ENCODE peak calls at places on chromosomes 12 and 14, in seven cellular contexts. One of them, this sample, is unnamed.

GRCh38 chr12:105978686-105979085 is 160.1 kb downstream of the NUAK1 start:
- DNase-seq in SK-N-SH: no peak
- DNase-seq in Panc1: no peak
- DNase-seq in breast epithelium: no peak
- DNase-seq in OCI-LY7: no peak
- DNase-seq in activated B cell treated with CpG ODN at 0.5 μM for 24 hours: no peak
- DNase-seq in uterus: no peak
- DNase-seq in this sample: no peak

GRCh38 chr12:71865166-71865713 is 25.7 kb downstream of the TBC1D15 start:
- DNase-seq in activated B cell treated with CpG ODN at 0.5 μM for 24 hours: no peak
- DNase-seq in uterus: no peak
- DNase-seq in OCI-LY7: no peak
- DNase-seq in Panc1: no peak
- DNase-seq in SK-N-SH: no peak
- DNase-seq in breast epithelium: no peak
- DNase-seq in this sample: no peak

GRCh38 chr14:94665544-94665943 is 53.4 kb downstream of the SERPINA3 start:
- DNase-seq in breast epithelium: no peak
- DNase-seq in SK-N-SH: no peak
- DNase-seq in uterus: no peak
- DNase-seq in OCI-LY7: no peak
- DNase-seq in activated B cell treated with CpG ODN at 0.5 μM for 24 hours: no peak
- DNase-seq in Panc1: no peak
- DNase-seq in this sample: no peak

GRCh38 chr14:34374998-34375740 is 86.9 kb downstream of the SPTSSA start:
- DNase-seq in OCI-LY7: no peak
- DNase-seq in uterus: no peak
- DNase-seq in SK-N-SH: no peak
- DNase-seq in breast epithelium: no peak
- DNase-seq in activated B cell treated with CpG ODN at 0.5 μM for 24 hours: no peak
- DNase-seq in Panc1: no peak
- DNase-seq in this sample: no peak

GRCh38 chr14:93716410-93717221 is 71.7 kb downstream of the PRIMA1 start:
- DNase-seq in SK-N-SH: peak
- DNase-seq in Panc1: no peak
- DNase-seq in breast epithelium: no peak
- DNase-seq in uterus: no peak
- DNase-seq in OCI-LY7: no peak
- DNase-seq in activated B cell treated with CpG ODN at 0.5 μM for 24 hours: no peak
- DNase-seq in this sample: no peak

GRCh38 chr12:45388545-45388944 is 172.7 kb downstream of the ANO6 start:
- DNase-seq in OCI-LY7: peak
- DNase-seq in activated B cell treated with CpG ODN at 0.5 μM for 24 hours: no peak
- DNase-seq in Panc1: no peak
- DNase-seq in uterus: peak
- DNase-seq in breast epithelium: no peak
- DNase-seq in SK-N-SH: peak
- DNase-seq in this sample: no peak

GRCh38 chr14:95045255-95045701 is 112.1 kb downstream of the DICER1 start:
- DNase-seq in activated B cell treated with CpG ODN at 0.5 μM for 24 hours: no peak
- DNase-seq in Panc1: no peak
- DNase-seq in breast epithelium: peak
- DNase-seq in uterus: no peak
- DNase-seq in OCI-LY7: no peak
- DNase-seq in SK-N-SH: no peak
- DNase-seq in this sample: peak

GRCh38 chr14:92630367-92630766 is 116.8 kb downstream of the RIN3 start:
- DNase-seq in breast epithelium: no peak
- DNase-seq in SK-N-SH: no peak
- DNase-seq in uterus: no peak
- DNase-seq in OCI-LY7: no peak
- DNase-seq in Panc1: no peak
- DNase-seq in activated B cell treated with CpG ODN at 0.5 μM for 24 hours: no peak
- DNase-seq in this sample: no peak

GRCh38 chr12:123633379-123634141 is at the start of the genes EIF2B1 and GTF2H3:
- DNase-seq in breast epithelium: peak
- DNase-seq in OCI-LY7: peak
- DNase-seq in uterus: peak
- DNase-seq in Panc1: peak
- DNase-seq in SK-N-SH: peak
- DNase-seq in activated B cell treated with CpG ODN at 0.5 μM for 24 hours: peak
- DNase-seq in this sample: peak

GRCh38 chr12:26668847-26669246 is 164.1 kb downstream of the ITPR2 start:
- DNase-seq in SK-N-SH: no peak
- DNase-seq in uterus: no peak
- DNase-seq in OCI-LY7: no peak
- DNase-seq in Panc1: no peak
- DNase-seq in breast epithelium: no peak
- DNase-seq in activated B cell treated with CpG ODN at 0.5 μM for 24 hours: no peak
- DNase-seq in this sample: no peak

GRCh38 chr12:130435826-130436225 is 98.1 kb downstream of the PIWIL1 start:
- DNase-seq in Panc1: no peak
- DNase-seq in uterus: no peak
- DNase-seq in breast epithelium: no peak
- DNase-seq in SK-N-SH: no peak
- DNase-seq in activated B cell treated with CpG ODN at 0.5 μM for 24 hours: no peak
- DNase-seq in OCI-LY7: no peak
- DNase-seq in this sample: no peak

GRCh38 chr12:131251336-131252101 is 297.8 kb downstream of the ADGRD1 start:
- DNase-seq in OCI-LY7: no peak
- DNase-seq in SK-N-SH: no peak
- DNase-seq in uterus: no peak
- DNase-seq in breast epithelium: no peak
- DNase-seq in activated B cell treated with CpG ODN at 0.5 μM for 24 hours: no peak
- DNase-seq in Panc1: no peak
- DNase-seq in this sample: no peak

GRCh38 chr14:65243766-65244442 is 141.6 kb upstream of the MAX start:
- DNase-seq in Panc1: no peak
- DNase-seq in breast epithelium: no peak
- DNase-seq in activated B cell treated with CpG ODN at 0.5 μM for 24 hours: no peak
- DNase-seq in uterus: no peak
- DNase-seq in OCI-LY7: peak
- DNase-seq in SK-N-SH: no peak
- DNase-seq in this sample: no peak

GRCh38 chr12:9872743-9873142 is 3.6 kb upstream of the CLEC2B start:
- DNase-seq in uterus: no peak
- DNase-seq in activated B cell treated with CpG ODN at 0.5 μM for 24 hours: no peak
- DNase-seq in SK-N-SH: no peak
- DNase-seq in OCI-LY7: no peak
- DNase-seq in breast epithelium: no peak
- DNase-seq in Panc1: no peak
- DNase-seq in this sample: no peak

GRCh38 chr12:106247731-106248176 is at the start of gene CKAP4:
- DNase-seq in Panc1: no peak
- DNase-seq in OCI-LY7: peak
- DNase-seq in SK-N-SH: peak
- DNase-seq in activated B cell treated with CpG ODN at 0.5 μM for 24 hours: peak
- DNase-seq in uterus: peak
- DNase-seq in breast epithelium: peak
- DNase-seq in this sample: no peak

GRCh38 chr12:6923851-6924250 is 3.9 kb upstream of the ATN1 start:
- DNase-seq in activated B cell treated with CpG ODN at 0.5 μM for 24 hours: no peak
- DNase-seq in breast epithelium: no peak
- DNase-seq in uterus: peak
- DNase-seq in SK-N-SH: no peak
- DNase-seq in OCI-LY7: no peak
- DNase-seq in Panc1: no peak
- DNase-seq in this sample: no peak

GRCh38 chr12:62618948-62619347 is 152.3 kb downstream of the MON2 start:
- DNase-seq in breast epithelium: no peak
- DNase-seq in Panc1: no peak
- DNase-seq in OCI-LY7: no peak
- DNase-seq in uterus: no peak
- DNase-seq in activated B cell treated with CpG ODN at 0.5 μM for 24 hours: no peak
- DNase-seq in SK-N-SH: no peak
- DNase-seq in this sample: no peak

GRCh38 chr14:40697221-40697620 is 909.5 kb upstream of the LRFN5 start:
- DNase-seq in SK-N-SH: no peak
- DNase-seq in activated B cell treated with CpG ODN at 0.5 μM for 24 hours: no peak
- DNase-seq in Panc1: no peak
- DNase-seq in breast epithelium: no peak
- DNase-seq in uterus: no peak
- DNase-seq in OCI-LY7: no peak
- DNase-seq in this sample: no peak

GRCh38 chr14:100077441-100077840 is 12.2 kb downstream of the EVL start:
- DNase-seq in activated B cell treated with CpG ODN at 0.5 μM for 24 hours: no peak
- DNase-seq in breast epithelium: no peak
- DNase-seq in Panc1: no peak
- DNase-seq in OCI-LY7: no peak
- DNase-seq in uterus: no peak
- DNase-seq in SK-N-SH: no peak
- DNase-seq in this sample: no peak

GRCh38 chr14:100076630-100077029 is 11.4 kb downstream of the EVL start:
- DNase-seq in SK-N-SH: no peak
- DNase-seq in OCI-LY7: no peak
- DNase-seq in activated B cell treated with CpG ODN at 0.5 μM for 24 hours: no peak
- DNase-seq in uterus: peak
- DNase-seq in breast epithelium: no peak
- DNase-seq in Panc1: no peak
- DNase-seq in this sample: no peak

GRCh38 chr14:100078216-100078780 is 13.1 kb downstream of the EVL start:
- DNase-seq in breast epithelium: no peak
- DNase-seq in Panc1: no peak
- DNase-seq in activated B cell treated with CpG ODN at 0.5 μM for 24 hours: no peak
- DNase-seq in uterus: no peak
- DNase-seq in OCI-LY7: no peak
- DNase-seq in SK-N-SH: no peak
- DNase-seq in this sample: no peak

GRCh38 chr14:100074431-100075100 is 9.3 kb downstream of the EVL start:
- DNase-seq in breast epithelium: no peak
- DNase-seq in SK-N-SH: no peak
- DNase-seq in uterus: no peak
- DNase-seq in Panc1: no peak
- DNase-seq in activated B cell treated with CpG ODN at 0.5 μM for 24 hours: no peak
- DNase-seq in OCI-LY7: no peak
- DNase-seq in this sample: no peak

GRCh38 chr14:100076133-100076532 is 10.9 kb downstream of the EVL start:
- DNase-seq in activated B cell treated with CpG ODN at 0.5 μM for 24 hours: no peak
- DNase-seq in OCI-LY7: no peak
- DNase-seq in uterus: no peak
- DNase-seq in Panc1: no peak
- DNase-seq in breast epithelium: no peak
- DNase-seq in SK-N-SH: no peak
- DNase-seq in this sample: no peak
- TF ChIP-seq CTCF in activated B cell treated with CpG ODN at 0.5 μM for 24 hours: no peak
- TF ChIP-seq CTCF in OCI-LY7: peak
- TF ChIP-seq CTCF in uterus: no peak
- TF ChIP-seq CTCF in Panc1: no peak
- TF ChIP-seq CTCF in breast epithelium: peak
- TF ChIP-seq CTCF in SK-N-SH: peak
- TF ChIP-seq CTCF in this sample: peak

GRCh38 chr14:21073921-21074320 is 3.8 kb downstream of the ARHGEF40 start:
- DNase-seq in activated B cell treated with CpG ODN at 0.5 μM for 24 hours: no peak
- DNase-seq in OCI-LY7: no peak
- DNase-seq in breast epithelium: no peak
- DNase-seq in uterus: no peak
- DNase-seq in SK-N-SH: no peak
- DNase-seq in Panc1: no peak
- DNase-seq in this sample: no peak

GRCh38 chr14:21070610-21071224 is 613 bp downstream of the ARHGEF40 start:
- DNase-seq in SK-N-SH: peak
- DNase-seq in Panc1: no peak
- DNase-seq in uterus: peak
- DNase-seq in breast epithelium: peak
- DNase-seq in OCI-LY7: no peak
- DNase-seq in activated B cell treated with CpG ODN at 0.5 μM for 24 hours: no peak
- DNase-seq in this sample: no peak

GRCh38 chr14:21072781-21073339 is 2.8 kb downstream of the ARHGEF40 start:
- DNase-seq in uterus: no peak
- DNase-seq in breast epithelium: no peak
- DNase-seq in Panc1: no peak
- DNase-seq in activated B cell treated with CpG ODN at 0.5 μM for 24 hours: no peak
- DNase-seq in OCI-LY7: no peak
- DNase-seq in SK-N-SH: no peak
- DNase-seq in this sample: no peak

GRCh38 chr14:21071225-21072041 is 1.3 kb downstream of the ARHGEF40 start:
- DNase-seq in activated B cell treated with CpG ODN at 0.5 μM for 24 hours: peak
- DNase-seq in OCI-LY7: peak
- DNase-seq in uterus: peak
- DNase-seq in Panc1: no peak
- DNase-seq in breast epithelium: peak
- DNase-seq in SK-N-SH: peak
- DNase-seq in this sample: peak

GRCh38 chr14:21072102-21072501 is 2.0 kb downstream of the ARHGEF40 start:
- DNase-seq in activated B cell treated with CpG ODN at 0.5 μM for 24 hours: no peak
- DNase-seq in Panc1: no peak
- DNase-seq in uterus: no peak
- DNase-seq in OCI-LY7: no peak
- DNase-seq in SK-N-SH: peak
- DNase-seq in breast epithelium: no peak
- DNase-seq in this sample: no peak
- TF ChIP-seq CTCF in activated B cell treated with CpG ODN at 0.5 μM for 24 hours: no peak
- TF ChIP-seq CTCF in Panc1: no peak
- TF ChIP-seq CTCF in uterus: no peak
- TF ChIP-seq CTCF in OCI-LY7: no peak
- TF ChIP-seq CTCF in SK-N-SH: no peak
- TF ChIP-seq CTCF in breast epithelium: no peak
- TF ChIP-seq CTCF in this sample: no peak

DNA sequence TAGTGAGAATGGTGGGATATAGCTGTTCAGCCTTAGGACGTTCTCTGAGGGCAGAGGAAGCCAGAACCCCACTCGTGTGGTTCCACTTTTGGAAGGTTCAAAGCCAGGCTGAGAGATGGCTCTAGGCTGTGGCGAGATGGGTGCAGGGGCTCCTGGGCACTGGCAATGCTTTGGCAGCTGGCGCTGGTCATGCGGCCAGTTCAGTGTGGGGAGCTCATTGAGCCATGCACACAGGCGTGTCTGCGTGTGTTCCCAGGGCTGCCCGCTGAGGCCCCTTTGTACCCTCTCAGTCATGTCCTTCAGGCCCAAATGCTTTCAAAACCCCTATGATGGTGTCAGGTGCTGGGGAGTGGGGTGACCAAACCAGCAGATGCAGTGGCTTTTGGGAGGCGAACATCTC is 1.7 kb downstream of the TEX22 start:
- DNase-seq in OCI-LY7: no peak
- DNase-seq in uterus: no peak
- DNase-seq in breast epithelium: no peak
- DNase-seq in SK-N-SH: no peak
- DNase-seq in Panc1: no peak
- DNase-seq in activated B cell treated with CpG ODN at 0.5 μM for 24 hours: no peak
- DNase-seq in this sample: no peak
- TF ChIP-seq CTCF in OCI-LY7: no peak
- TF ChIP-seq CTCF in uterus: no peak
- TF ChIP-seq CTCF in breast epithelium: no peak
- TF ChIP-seq CTCF in SK-N-SH: no peak
- TF ChIP-seq CTCF in Panc1: no peak
- TF ChIP-seq CTCF in activated B cell treated with CpG ODN at 0.5 μM for 24 hours: no peak
- TF ChIP-seq CTCF in this sample: no peak

DNA sequence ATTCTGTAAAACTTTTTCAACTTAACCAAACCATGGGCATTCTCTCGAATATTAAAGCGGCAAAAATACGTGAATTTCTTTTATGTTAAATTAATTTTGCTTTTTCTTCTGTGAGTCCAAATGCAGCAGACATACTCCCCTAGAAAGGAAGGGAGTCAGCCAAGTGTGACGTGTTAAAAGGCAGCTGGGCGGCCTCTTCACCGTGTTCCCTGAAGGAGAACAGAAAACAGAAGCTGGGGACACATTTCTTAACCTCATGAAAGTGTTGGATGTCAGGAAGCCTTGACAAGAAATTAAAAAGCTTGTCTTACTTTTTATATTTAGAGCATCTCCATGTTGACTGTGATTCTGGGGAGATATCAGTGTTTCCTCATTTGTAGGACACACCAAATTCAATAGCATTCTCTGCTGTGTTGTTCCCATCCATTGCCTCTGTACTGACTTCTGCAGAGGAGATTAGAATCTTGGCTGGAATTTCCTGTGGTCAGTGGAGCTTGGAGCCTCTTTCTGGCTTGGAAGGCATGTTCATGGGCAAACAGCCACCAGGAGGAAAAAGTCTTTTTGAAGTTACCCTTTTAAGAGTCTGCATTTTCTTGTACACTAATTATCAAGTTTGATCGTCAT is 93.7 kb downstream of the RMST start:
- DNase-seq in Panc1: no peak
- DNase-seq in breast epithelium: peak
- DNase-seq in SK-N-SH: peak
- DNase-seq in OCI-LY7: peak
- DNase-seq in uterus: no peak
- DNase-seq in activated B cell treated with CpG ODN at 0.5 μM for 24 hours: no peak
- DNase-seq in this sample: no peak
- TF ChIP-seq CTCF in Panc1: no peak
- TF ChIP-seq CTCF in breast epithelium: peak
- TF ChIP-seq CTCF in SK-N-SH: peak
- TF ChIP-seq CTCF in OCI-LY7: no peak
- TF ChIP-seq CTCF in uterus: no peak
- TF ChIP-seq CTCF in activated B cell treated with CpG ODN at 0.5 μM for 24 hours: no peak
- TF ChIP-seq CTCF in this sample: peak

This sample was measured in type B pancreatic cell.